ENCODE peak calls at places on chromosomes 12 and 14, in eight cellular contexts. O is activated CD4-positive, alpha-beta T cell treated with anti-CD3 and anti-CD28 coated beads, Interleukin-2, amount 10 ng/mL, durations not matched to agents 7 days and 5 days; E is T-cell; X is NCI-H1417 treated with DMSO at 0.1 percent for 48 hours; G is GDM1; B is HEK293T; C is HT1080; J is GM04504. L is an unnamed sample.

GRCh38 chr12:44780221-44780770 is 95.8 kb downstream of the NELL2 start:
- DNase-seq in O (no peak), E (no peak), X (no peak), G (no peak), B (no peak), C (no peak), J (no peak), L (no peak)

GRCh38 chr12:47752121-47752520 is 6.6 kb downstream of the RAPGEF3 start:
- DNase-seq in O (no peak), E (no peak), X (no peak), G (no peak), B (no peak), C (no peak), J (no peak), L (no peak)

GRCh38 chr12:120961604-120962486 is 16.5 kb upstream of the HNF1A start:
- DNase-seq in O (no peak), E (no peak), X (no peak), G (no peak), B (peak), C (no peak), J (no peak), L (no peak)

GRCh38 chr12:9651265-9651729 is 18.2 kb upstream of the CLEC2D start:
- DNase-seq in O (peak), E (peak), X (no peak), G (peak), B (no peak), C (peak), J (peak), L (no peak)

GRCh38 chr14:66624319-66624937 is 116.5 kb downstream of the GPHN start:
- DNase-seq in O (peak), E (no peak), X (no peak), G (peak), B (peak), C (peak), J (peak), L (peak)

GRCh38 chr12:91023326-91024004 is 18.7 kb upstream of the EPYC start:
- DNase-seq in O (no peak), E (no peak), X (no peak), G (no peak), B (no peak), C (peak), J (no peak), L (no peak)

GRCh38 chr12:96434107-96434506 is 33.9 kb upstream of the CDK17 start:
- DNase-seq in O (peak), E (peak), X (no peak), G (peak), B (no peak), C (peak), J (no peak), L (no peak)

GRCh38 chr14:88995437-88996198 is 171.2 kb downstream of the TTC8 start:
- DNase-seq in O (no peak), E (no peak), X (no peak), G (no peak), B (no peak), C (no peak), J (peak), L (no peak)